ENCODE peak calls at places on chromosome 9, in nine cellular contexts. L is GM20000; A is activated effector memory CD4-positive, alpha-beta T cell treated with Interleukin-2 at 50 U/mL for 16 hours; S is osteoblast; N is GM10248; E is anterior cingulate cortex; O is AG08396; M is activated CD8-positive, alpha-beta T cell treated with anti-CD3 and anti-CD28 coated beads for 36 hours; U is psoas muscle. I is an unnamed sample.

GRCh38 chr9:124077915-124078572 is 66.5 kb downstream of the LHX2 start:
- DNase-seq in L (no peak), A (no peak), S (peak), N (no peak), E (no peak), O (no peak), M (no peak), U (no peak), I (no peak)

GRCh38 chr9:122130837-122131236 is 28.7 kb downstream of the NDUFA8 start:
- DNase-seq in L (no peak), A (no peak), S (peak), N (no peak), E (no peak), O (no peak), M (no peak), U (no peak), I (no peak)

GRCh38 chr9:124300312-124300711 is 42.6 kb downstream of the NEK6 start:
- DNase-seq in L (no peak), A (no peak), S (peak), N (no peak), E (no peak), O (no peak), M (no peak), U (no peak), I (no peak)

GRCh38 chr9:85510830-85511504 is 230.8 kb downstream of the AGTPBP1 start:
- DNase-seq in L (no peak), A (no peak), S (no peak), N (no peak), E (no peak), O (no peak), M (no peak), U (no peak), I (no peak)

GRCh38 chr9:72476617-72477375 is 44.6 kb upstream of the TMC1 start:
- DNase-seq in L (no peak), A (peak), S (peak), N (no peak), E (no peak), O (peak), M (peak), U (no peak), I (peak)

GRCh38 chr9:127417130-127418036 is 6.8 kb upstream of the ZNF79 start:
- DNase-seq in L (no peak), A (no peak), S (no peak), N (no peak), E (no peak), O (no peak), M (no peak), U (no peak), I (no peak)

GRCh38 chr9:7174884-7175283 is 417.1 kb downstream of the KDM4C start:
- DNase-seq in L (no peak), A (no peak), S (no peak), N (no peak), E (no peak), O (no peak), M (no peak), U (no peak), I (peak)

GRCh38 chr9:136403538-136403914 is 3.6 kb upstream of the SNAPC4 start:
- DNase-seq in L (peak), A (peak), S (no peak), N (peak), E (no peak), O (no peak), M (peak), U (no peak), I (no peak)

GRCh38 chr9:78562021-78562420 is 265.1 kb downstream of the PSAT1 start:
- DNase-seq in L (no peak), A (no peak), S (no peak), N (no peak), E (no peak), O (no peak), M (no peak), U (no peak), I (no peak)

GRCh38 chr9:138021251-138022056 is 143.9 kb downstream of the CACNA1B start:
- DNase-seq in L (no peak), A (no peak), S (no peak), N (no peak), E (no peak), O (no peak), M (no peak), U (no peak), I (no peak)

GRCh38 chr9:72539824-72540347 is 18.5 kb downstream of the TMC1 start:
- DNase-seq in L (no peak), A (no peak), S (no peak), N (no peak), E (no peak), O (no peak), M (no peak), U (no peak), I (peak)

GRCh38 chr9:119559986-119560385 is 190.8 kb upstream of the BRINP1 start:
- DNase-seq in L (no peak), A (no peak), S (no peak), N (no peak), E (no peak), O (no peak), M (no peak), U (no peak), I (no peak)

GRCh38 chr9:99127372-99128132 is 22.6 kb downstream of the TGFBR1 start:
- DNase-seq in L (no peak), A (no peak), S (no peak), N (no peak), E (no peak), O (peak), M (no peak), U (no peak), I (no peak)

GRCh38 chr9:131081868-131082267 is 14.5 kb upstream of the AIF1L start:
- DNase-seq in L (no peak), A (no peak), S (no peak), N (no peak), E (no peak), O (no peak), M (no peak), U (no peak), I (no peak)

GRCh38 chr9:136014147-136014927 is 53.2 kb upstream of the UBAC1 start:
- DNase-seq in L (no peak), A (no peak), S (peak), N (no peak), E (no peak), O (no peak), M (no peak), U (peak), I (no peak)

GRCh38 chr9:34664281-34665108 is 2.0 kb upstream of the CCL27 start:
- DNase-seq in L (peak), A (peak), S (peak), N (peak), E (peak), O (peak), M (peak), U (peak), I (peak)

GRCh38 chr9:76667521-76667957 is 96.7 kb upstream of the PCA3 start:
- DNase-seq in L (no peak), A (no peak), S (peak), N (no peak), E (no peak), O (peak), M (no peak), U (no peak), I (no peak)

GRCh38 chr9:109887079-109887478 is 107.1 kb downstream of the PALM2AKAP2 start:
- DNase-seq in L (no peak), A (no peak), S (peak), N (no peak), E (no peak), O (no peak), M (no peak), U (no peak), I (no peak)

GRCh38 chr9:137665697-137666504 is 47.1 kb downstream of the EHMT1 start:
- DNase-seq in L (no peak), A (no peak), S (no peak), N (no peak), E (peak), O (no peak), M (no peak), U (no peak), I (no peak)

GRCh38 chr9:113219972-113220371 is 1.1 kb downstream of the FKBP15 start:
- DNase-seq in L (peak), A (no peak), S (no peak), N (peak), E (no peak), O (peak), M (peak), U (no peak), I (no peak)

GRCh38 chr9:135849186-135849585 is 58.2 kb downstream of the CAMSAP1 start:
- DNase-seq in L (no peak), A (no peak), S (no peak), N (no peak), E (no peak), O (no peak), M (no peak), U (no peak), I (no peak)

GRCh38 chr9:99954841-99955240 is 48.4 kb downstream of the STX17 start:
- DNase-seq in L (peak), A (no peak), S (no peak), N (peak), E (no peak), O (no peak), M (no peak), U (no peak), I (no peak)

GRCh38 chr9:18490591-18491370 is 16.8 kb downstream of the ADAMTSL1 start:
- DNase-seq in L (no peak), A (no peak), S (no peak), N (no peak), E (no peak), O (peak), M (no peak), U (peak), I (no peak)

GRCh38 chr9:95634581-95634980 is 117.8 kb upstream of the PTCH1 start:
- DNase-seq in L (no peak), A (no peak), S (no peak), N (no peak), E (no peak), O (no peak), M (no peak), U (no peak), I (no peak)

GRCh38 chr9:89137548-89138462 is 40.8 kb downstream of the SHC3 start:
- DNase-seq in L (no peak), A (no peak), S (no peak), N (no peak), E (peak), O (peak), M (peak), U (peak), I (no peak)

GRCh38 chr9:16102154-16102553 is 549.3 kb downstream of the CCDC171 start:
- DNase-seq in L (no peak), A (no peak), S (no peak), N (no peak), E (no peak), O (no peak), M (no peak), U (no peak), I (no peak)

GRCh38 chr9:1362845-1363244 is 312.7 kb downstream of the DMRT2 start:
- DNase-seq in L (no peak), A (no peak), S (no peak), N (no peak), E (no peak), O (no peak), M (no peak), U (no peak), I (no peak)

GRCh38 chr9:90659626-90660364 is 17.2 kb upstream of the DIRAS2 start:
- DNase-seq in L (no peak), A (no peak), S (no peak), N (no peak), E (no peak), O (no peak), M (no peak), U (no peak), I (peak)

GRCh38 chr9:91992636-91993035 is 42.6 kb upstream of the ROR2 start:
- DNase-seq in L (no peak), A (no peak), S (no peak), N (no peak), E (no peak), O (peak), M (no peak), U (no peak), I (no peak)

GRCh38 chr9:93451762-93452709 is 551 bp downstream of the FAM120A start:
- DNase-seq in L (peak), A (peak), S (peak), N (peak), E (peak), O (peak), M (peak), U (peak), I (peak)

GRCh38 chr9:117723986-117724654 is 19.9 kb downstream of the TLR4 start:
- DNase-seq in L (no peak), A (no peak), S (no peak), N (no peak), E (no peak), O (no peak), M (no peak), U (no peak), I (no peak)

GRCh38 chr9:121735792-121736130 is 84.3 kb downstream of the DAB2IP start:
- DNase-seq in L (no peak), A (no peak), S (no peak), N (no peak), E (no peak), O (peak), M (no peak), U (no peak), I (no peak)

GRCh38 chr9:114198249-114199040 is 43.1 kb downstream of the COL27A1 start:
- DNase-seq in L (no peak), A (no peak), S (peak), N (no peak), E (no peak), O (no peak), M (no peak), U (no peak), I (no peak)

GRCh38 chr9:103999375-104000062 is 94.6 kb upstream of the SMC2 start:
- DNase-seq in L (no peak), A (no peak), S (no peak), N (no peak), E (no peak), O (no peak), M (no peak), U (peak), I (no peak)

I was measured in HT-29.